ENCODE peak calls at places on chromosomes 7 and 10, in six cellular contexts. G, W, L, H, K and S are unnamed samples.

GRCh38 chr10:100148353-100149211 is 37.2 kb downstream of the ERLIN1 start:
- DNase-seq in G (no peak), W (no peak), L (no peak), H (no peak), K (peak; percentile 87), S (no peak)

GRCh38 chr10:2800178-2800577 is 267.2 kb upstream of the PFKP start:
- DNase-seq in G (no peak), W (no peak), L (no peak), H (no peak), K (no peak), S (no peak)

GRCh38 chr10:38103754-38104153 is 9.6 kb downstream of the ZNF37A start:
- DNase-seq in G (no peak), W (no peak), L (no peak), H (no peak), K (no peak), S (no peak)

GRCh38 chr7:134031835-134032617 is 95.1 kb upstream of the LRGUK start:
- DNase-seq in G (no peak), W (peak; percentile 88), L (no peak), H (no peak), K (peak; percentile 2), S (no peak)

GRCh38 chr10:18312385-18313145 is 172.3 kb downstream of the CACNB2 start:
- DNase-seq in G (no peak), W (peak; percentile 16), L (no peak), H (no peak), K (peak; percentile 54), S (no peak)

GRCh38 chr10:75379234-75379724 is 22.3 kb downstream of the ZNF503 start:
- DNase-seq in G (no peak), W (no peak), L (no peak), H (no peak), K (no peak), S (no peak)

GRCh38 chr7:17709127-17709526 is 231.2 kb downstream of the SNX13 start:
- DNase-seq in G (no peak), W (no peak), L (no peak), H (no peak), K (no peak), S (no peak)

GRCh38 chr10:93413252-93413689 is 68.9 kb downstream of the MYOF start:
- DNase-seq in G (peak; percentile 59), W (no peak), L (no peak), H (no peak), K (no peak), S (no peak)

GRCh38 chr7:92158660-92159575 is 20.0 kb downstream of the LRRD1 start:
- DNase-seq in G (no peak), W (no peak), L (no peak), H (no peak), K (peak; percentile 81), S (no peak)

GRCh38 chr10:29585488-29585976 is 49.2 kb downstream of the SVIL start:
- DNase-seq in G (no peak), W (no peak), L (peak; percentile 8), H (no peak), K (peak; percentile 44), S (peak; percentile 74)

GRCh38 chr10:50882540-50882983 is 2.9 kb downstream of the A1CF start:
- DNase-seq in G (no peak), W (no peak), L (no peak), H (no peak), K (no peak), S (no peak)

GRCh38 chr7:129213828-129214227 is 11.0 kb upstream of the AHCYL2 start:
- DNase-seq in G (no peak), W (peak; percentile 23), L (no peak), H (no peak), K (peak; percentile 20), S (no peak)

GRCh38 chr7:100546868-100547800 is 8.1 kb downstream of the AGFG2 start:
- DNase-seq in G (no peak), W (peak; percentile 82), L (no peak), H (peak; percentile 14), K (no peak), S (no peak)

GRCh38 chr7:84181628-84182027 is 13.0 kb downstream of the SEMA3A start:
- DNase-seq in G (no peak), W (no peak), L (no peak), H (no peak), K (no peak), S (no peak)

GRCh38 chr7:67019562-67020390 is 23.1 kb downstream of the TYW1 start:
- DNase-seq in G (no peak), W (peak; percentile 51), L (no peak), H (no peak), K (peak; percentile 93), S (peak; percentile 40)

GRCh38 chr10:81831060-81831459 is 43.9 kb upstream of the NRG3 start:
- DNase-seq in G (no peak), W (no peak), L (no peak), H (no peak), K (no peak), S (no peak)

GRCh38 chr10:34679177-34679576 is 135.9 kb downstream of the PARD3 start:
- DNase-seq in G (no peak), W (no peak), L (no peak), H (no peak), K (no peak), S (no peak)

GRCh38 chr10:79314761-79315601 is 32.3 kb upstream of the PPIF start:
- DNase-seq in G (no peak), W (no peak), L (no peak), H (no peak), K (no peak), S (no peak)

GRCh38 chr10:105017116-105017515 is 376.0 kb downstream of the SORCS3 start:
- DNase-seq in G (no peak), W (no peak), L (no peak), H (no peak), K (peak; percentile 47), S (no peak)

GRCh38 chr10:84149854-84150253 is 10.5 kb downstream of the GHITM start:
- DNase-seq in G (no peak), W (no peak), L (no peak), H (no peak), K (no peak), S (no peak)

GRCh38 chr10:36281871-36282331 is 639.8 kb upstream of the FZD8 start:
- DNase-seq in G (no peak), W (no peak), L (no peak), H (no peak), K (no peak), S (no peak)

GRCh38 chr7:88835147-88835728 is 39.7 kb upstream of the TEX47 start:
- DNase-seq in G (no peak), W (peak; percentile 55), L (no peak), H (no peak), K (peak; percentile 4), S (no peak)

GRCh38 chr7:142880886-142881505 is 4.5 kb downstream of the TRPV6 start:
- DNase-seq in G (peak; percentile 34), W (peak; percentile 9), L (no peak), H (no peak), K (peak; percentile 37), S (no peak)

GRCh38 chr7:44285561-44285960 is 39.8 kb downstream of the CAMK2B start:
- DNase-seq in G (no peak), W (no peak), L (no peak), H (no peak), K (no peak), S (no peak)

GRCh38 chr7:40324889-40325288 is 190.1 kb downstream of the SUGCT start:
- DNase-seq in G (no peak), W (no peak), L (no peak), H (no peak), K (no peak), S (no peak)